ENCODE peak calls at places on chromosomes 13 and 19, in seven cellular contexts. Z is foreskin fibroblast; G is GM18507; Y is stimulated activated CD4-positive, alpha-beta T cell treated with anti-CD3 and anti-CD28 coated beads, Interleukin-1b, Interleukin-23, amount 100 ng/mL, for 1 hour; B is upper lobe of right lung; R is stimulated activated CD8-positive, alpha-beta memory T cell treated with anti-CD3 and anti-CD28 coated beads, Interleukin-7, amount 100 ng/mL, for 24 hours; O is NCI-H1092 treated with DMSO at 0.1 percent for 48 hours. S is an unnamed sample.

GRCh38 chr19:46603752-46604241 is 2.7 kb downstream of the CALM3 start:
- DNase-seq in Z (peak; percentile 33), G (no peak), Y (no peak), B (peak; percentile 50), R (no peak), O (no peak), S (no peak)

GRCh38 chr19:39140195-39140516 is 14.6 kb downstream of the PAK4 start:
- DNase-seq in Z (no peak), G (no peak), Y (no peak), B (no peak), R (no peak), O (no peak), S (no peak)

GRCh38 chr13:91482427-91482826 is 84.0 kb downstream of the GPC5 start:
- DNase-seq in Z (no peak), G (no peak), Y (no peak), B (no peak), R (no peak), O (no peak), S (no peak)

GRCh38 chr19:36685835-36686234 is 1.6 kb upstream of the ZNF567 start:
- DNase-seq in Z (peak; percentile 1), G (no peak), Y (no peak), B (no peak), R (no peak), O (no peak), S (no peak)

GRCh38 chr13:60043262-60043661 is 120.5 kb downstream of the DIAPH3 start:
- DNase-seq in Z (peak; percentile 38), G (no peak), Y (no peak), B (no peak), R (no peak), O (no peak), S (no peak)

GRCh38 chr13:19794552-19795143 is 11.9 kb upstream of the PSPC1 start:
- DNase-seq in Z (no peak), G (no peak), Y (no peak), B (no peak), R (no peak), O (no peak), S (no peak)

GRCh38 chr13:36766295-36766694 is 52.7 kb upstream of the RFXAP start:
- DNase-seq in Z (peak; percentile 23), G (no peak), Y (no peak), B (no peak), R (no peak), O (no peak), S (no peak)

GRCh38 chr13:21476893-21477472 is 17.9 kb upstream of the ZDHHC20 start:
- DNase-seq in Z (peak; percentile 86), G (peak; percentile 54), Y (peak; percentile 54), B (peak; percentile 89), R (peak; percentile 64), O (peak; percentile 88), S (peak; percentile 63)

GRCh38 chr19:1251233-1251502 is 2.8 kb downstream of the MIDN start:
- DNase-seq in Z (peak; percentile 77), G (no peak), Y (no peak), B (no peak), R (no peak), O (peak; percentile 25), S (no peak)

GRCh38 chr13:92175330-92175729 is 776.9 kb downstream of the GPC5 start:
- DNase-seq in Z (peak; percentile 53), G (no peak), Y (no peak), B (no peak), R (no peak), O (peak; percentile 59), S (no peak)

GRCh38 chr13:48797127-48797526 is 143.4 kb downstream of the CYSLTR2 start:
- DNase-seq in Z (peak; percentile 49), G (no peak), Y (no peak), B (no peak), R (no peak), O (no peak), S (no peak)

GRCh38 chr13:101673360-101674105 is 221.1 kb downstream of the ITGBL1 start:
- DNase-seq in Z (peak; percentile 11), G (no peak), Y (no peak), B (no peak), R (no peak), O (no peak), S (no peak)

GRCh38 chr19:3360494-3361383 is 5.6 kb upstream of the NFIC start:
- DNase-seq in Z (peak; percentile 79), G (no peak), Y (peak; percentile 73), B (peak; percentile 89), R (peak; percentile 59), O (no peak), S (no peak)

GRCh38 chr13:77966671-77967070 is 48.0 kb upstream of the EDNRB start:
- DNase-seq in Z (no peak), G (no peak), Y (no peak), B (no peak), R (no peak), O (no peak), S (no peak)

GRCh38 chr19:3570619-3571018 is 2.1 kb upstream of the HMG20B start:
- DNase-seq in Z (no peak), G (no peak), Y (no peak), B (no peak), R (no peak), O (no peak), S (no peak)

GRCh38 chr13:107864543-107865460 is 350.5 kb downstream of the LIG4 start:
- DNase-seq in Z (peak; percentile 47), G (no peak), Y (no peak), B (no peak), R (no peak), O (peak; percentile 76), S (no peak)

GRCh38 chr13:45936621-45937020 is 85.1 kb upstream of the SIAH3 start:
- DNase-seq in Z (no peak), G (no peak), Y (no peak), B (no peak), R (no peak), O (no peak), S (no peak)

GRCh38 chr13:23380534-23380933 is 53.0 kb downstream of the SACS start:
- DNase-seq in Z (peak; percentile 92), G (no peak), Y (no peak), B (no peak), R (no peak), O (no peak), S (no peak)

GRCh38 chr13:75418997-75419396 is 63.0 kb downstream of the TBC1D4 start:
- DNase-seq in Z (peak; percentile 60), G (no peak), Y (no peak), B (no peak), R (no peak), O (no peak), S (no peak)

GRCh38 chr19:435056-435706 is 25.7 kb downstream of the SHC2 start:
- DNase-seq in Z (no peak), G (no peak), Y (no peak), B (no peak), R (no peak), O (peak; percentile 62), S (no peak)

GRCh38 chr19:45528149-45528743 is 21.0 kb downstream of the VASP start:
- DNase-seq in Z (peak; percentile 60), G (no peak), Y (no peak), B (no peak), R (no peak), O (no peak), S (peak; percentile 50)

GRCh38 chr13:24651718-24652345 is 28.4 kb upstream of the ATP12A start:
- DNase-seq in Z (no peak), G (no peak), Y (no peak), B (no peak), R (no peak), O (no peak), S (no peak)

GRCh38 chr13:98216135-98216565 is 39.1 kb upstream of the RNF113B start:
- DNase-seq in Z (peak; percentile 92), G (no peak), Y (no peak), B (no peak), R (no peak), O (peak; percentile 49), S (no peak)

GRCh38 chr13:27960362-27961226 is 8.5 kb downstream of the CDX2 start:
- DNase-seq in Z (peak; percentile 28), G (no peak), Y (no peak), B (peak; percentile 81), R (no peak), O (peak; percentile 72), S (peak; percentile 76)

GRCh38 chr13:33388254-33388998 is 102.9 kb upstream of the STARD13 start:
- DNase-seq in Z (peak; percentile 10), G (no peak), Y (no peak), B (no peak), R (no peak), O (no peak), S (no peak)

GRCh38 chr19:802497-802887 is 5.2 kb downstream of the PTBP1 start:
- DNase-seq in Z (peak; percentile 36), G (no peak), Y (no peak), B (no peak), R (no peak), O (no peak), S (no peak)

S was measured in breast epithelium.